ENCODE peak calls at places on chromosomes 1 and 21, in six cellular contexts. F, N, Q, O, A and Z are unnamed samples.

GRCh38 chr1:83905315-83905907 is 93.5 kb downstream of the TTLL7 start:
- DNase-seq in F (no peak), N (peak; percentile 37), Q (no peak), O (no peak), A (no peak), Z (peak; percentile 46)

GRCh38 chr1:223609961-223610360 is 55.5 kb downstream of the CAPN8 start:
- DNase-seq in F (no peak), N (no peak), Q (no peak), O (no peak), A (no peak), Z (no peak)

GRCh38 chr1:94745742-94746141 is 74.4 kb upstream of the SLC44A3 start:
- DNase-seq in F (no peak), N (no peak), Q (no peak), O (no peak), A (no peak), Z (no peak)

GRCh38 chr1:40451238-40451585 is 936 bp downstream of the ZFP69B start:
- DNase-seq in F (no peak), N (no peak), Q (no peak), O (no peak), A (no peak), Z (no peak)

GRCh38 chr1:159911668-159912067 is 11.7 kb upstream of the CFAP45 start:
- DNase-seq in F (no peak), N (no peak), Q (no peak), O (no peak), A (no peak), Z (no peak)

GRCh38 chr1:56547977-56548376 is 31.4 kb downstream of the PLPP3 start:
- DNase-seq in F (no peak), N (no peak), Q (no peak), O (no peak), A (no peak), Z (no peak)

GRCh38 chr1:206808615-206809014 is 36.3 kb upstream of the IL10 start:
- DNase-seq in F (no peak), N (peak; percentile 41), Q (peak; percentile 43), O (peak; percentile 26), A (no peak), Z (peak; percentile 77)

GRCh38 chr1:7404046-7404742 is 366.9 kb upstream of the VAMP3 start:
- DNase-seq in F (peak; percentile 39), N (no peak), Q (no peak), O (no peak), A (peak; percentile 78), Z (no peak)

GRCh38 chr1:91569411-91570104 is 68.9 kb downstream of the CDC7 start:
- DNase-seq in F (peak; percentile 94), N (peak; percentile 45), Q (peak; percentile 94), O (no peak), A (no peak), Z (peak; percentile 56)

GRCh38 chr1:116076831-116077230 is 34.4 kb upstream of the MAB21L3 start:
- DNase-seq in F (no peak), N (no peak), Q (no peak), O (no peak), A (no peak), Z (no peak)

GRCh38 chr1:182182311-182182710 is 120.8 kb upstream of the ZNF648 start:
- DNase-seq in F (no peak), N (no peak), Q (no peak), O (no peak), A (no peak), Z (no peak)

GRCh38 chr1:202130816-202131522 is 8.3 kb downstream of the GPR37L1 start:
- DNase-seq in F (no peak), N (no peak), Q (no peak), O (no peak), A (no peak), Z (no peak)

GRCh38 chr1:151809625-151810556 is 4.7 kb upstream of the LINGO4 start:
- DNase-seq in F (no peak), N (no peak), Q (no peak), O (no peak), A (no peak), Z (no peak)

GRCh38 chr1:91526496-91526895 is 25.8 kb downstream of the CDC7 start:
- DNase-seq in F (no peak), N (no peak), Q (peak; percentile 85), O (no peak), A (no peak), Z (peak; percentile 86)

GRCh38 chr1:3923378-3924185 is 23.5 kb upstream of the C1orf174 start:
- DNase-seq in F (no peak), N (no peak), Q (no peak), O (no peak), A (no peak), Z (no peak)

GRCh38 chr1:153510984-153511410 is 24.8 kb downstream of the S100A6 start:
- DNase-seq in F (peak; percentile 87), N (peak; percentile 92), Q (peak; percentile 71), O (peak; percentile 75), A (no peak), Z (peak; percentile 92)

GRCh38 chr1:26582836-26583460 is 53.4 kb downstream of the RPS6KA1 start:
- DNase-seq in F (peak; percentile 77), N (no peak), Q (peak; percentile 74), O (no peak), A (no peak), Z (peak; percentile 78)

GRCh38 chr1:11501491-11501897 is 22.5 kb downstream of the DISP3 start:
- DNase-seq in F (peak; percentile 42), N (no peak), Q (no peak), O (no peak), A (no peak), Z (no peak)

GRCh38 chr1:2137257-2138121 is 57.1 kb downstream of the FAAP20 start:
- DNase-seq in F (peak; percentile 62), N (peak; percentile 72), Q (no peak), O (no peak), A (no peak), Z (no peak)

GRCh38 chr21:33433001-33433400 is 29.8 kb downstream of the IFNGR2 start:
- DNase-seq in F (peak; percentile 48), N (no peak), Q (no peak), O (no peak), A (no peak), Z (no peak)

GRCh38 chr1:22228505-22228911 is 85.6 kb upstream of the WNT4 start:
- DNase-seq in F (no peak), N (peak; percentile 52), Q (no peak), O (no peak), A (no peak), Z (no peak)

GRCh38 chr1:162854245-162854860 is 6.6 kb downstream of the CCDC190 start:
- DNase-seq in F (peak; percentile 74), N (peak; percentile 76), Q (peak; percentile 82), O (peak; percentile 5), A (no peak), Z (peak; percentile 84)

GRCh38 chr1:57404914-57405313 is 18.9 kb downstream of the DAB1 start:
- DNase-seq in F (no peak), N (no peak), Q (peak; percentile 21), O (no peak), A (no peak), Z (no peak)

GRCh38 chr1:248850124-248850523 is 8.8 kb downstream of the ZNF692 start:
- DNase-seq in F (peak; percentile 46), N (no peak), Q (no peak), O (no peak), A (no peak), Z (no peak)

GRCh38 chr1:84693009-84693408 is 2.7 kb upstream of the SSX2IP start:
- DNase-seq in F (no peak), N (no peak), Q (peak; percentile 69), O (no peak), A (no peak), Z (no peak)

GRCh38 chr1:95035536-95035935 is 37.2 kb downstream of the ALG14 start:
- DNase-seq in F (no peak), N (no peak), Q (peak; percentile 98), O (no peak), A (no peak), Z (peak; percentile 93)

GRCh38 chr21:34722684-34723300 is 54.0 kb downstream of the CLIC6 start:
- DNase-seq in F (no peak), N (no peak), Q (no peak), O (peak; percentile 9), A (no peak), Z (no peak)

GRCh38 chr1:185627136-185627535 is 107.1 kb upstream of the HMCN1 start:
- DNase-seq in F (no peak), N (no peak), Q (no peak), O (no peak), A (no peak), Z (no peak)

GRCh38 chr1:190176776-190177175 is 300.9 kb downstream of the BRINP3 start:
- DNase-seq in F (no peak), N (no peak), Q (peak; percentile 69), O (no peak), A (no peak), Z (no peak)

DNA sequence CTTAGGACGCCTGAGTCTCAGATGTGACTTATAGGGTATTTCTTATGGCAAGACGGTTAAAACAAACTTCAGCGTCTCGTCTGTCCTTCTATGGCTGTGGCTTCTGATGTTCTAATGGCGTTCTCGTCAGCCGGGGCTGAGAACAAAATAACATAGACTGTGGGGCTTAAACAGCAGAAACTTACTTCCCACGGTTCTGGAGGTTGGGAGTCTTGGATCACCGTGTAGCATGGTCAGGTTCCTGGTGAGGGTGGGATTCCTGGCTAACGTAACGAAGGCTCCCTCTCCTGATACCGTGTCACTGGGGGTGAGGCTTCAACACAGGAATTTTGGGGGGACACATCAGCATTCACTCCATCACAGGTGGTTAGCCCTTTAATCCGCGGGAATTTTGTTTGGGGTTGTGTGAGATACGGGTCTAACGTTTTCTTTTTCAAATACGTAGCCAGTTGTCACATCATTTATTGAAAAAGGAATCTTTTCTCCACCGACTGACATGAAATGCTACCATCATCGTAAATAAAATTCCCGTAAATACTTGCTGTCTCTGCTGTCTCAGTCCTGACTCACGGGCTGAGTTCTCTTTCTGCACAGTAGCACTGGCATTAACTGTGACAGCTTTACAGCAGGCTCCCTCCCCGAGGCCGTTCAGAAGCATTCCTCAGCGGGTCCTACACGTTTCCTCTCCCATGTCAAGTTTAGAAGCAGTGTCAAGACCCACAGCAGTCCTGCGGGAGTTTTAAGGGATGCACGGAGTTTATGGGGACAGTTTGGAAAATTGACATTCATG is 8.1 kb upstream of the POFUT2 start:
- DNase-seq in F (peak; percentile 66), N (peak; percentile 73), Q (peak; percentile 84), O (no peak), A (peak; percentile 94), Z (peak; percentile 46)
- H3K4me1 ChIP-seq in F (peaks cover 61% of the 10 kb centered on the region), N (peaks cover 50% of the 10 kb centered on the region), Q (peaks cover 42% of the 10 kb centered on the region), O (peaks cover 17% of the 10 kb centered on the region), A (peaks cover 53% of the 10 kb centered on the region), Z (peaks cover 44% of the 10 kb centered on the region)

DNA sequence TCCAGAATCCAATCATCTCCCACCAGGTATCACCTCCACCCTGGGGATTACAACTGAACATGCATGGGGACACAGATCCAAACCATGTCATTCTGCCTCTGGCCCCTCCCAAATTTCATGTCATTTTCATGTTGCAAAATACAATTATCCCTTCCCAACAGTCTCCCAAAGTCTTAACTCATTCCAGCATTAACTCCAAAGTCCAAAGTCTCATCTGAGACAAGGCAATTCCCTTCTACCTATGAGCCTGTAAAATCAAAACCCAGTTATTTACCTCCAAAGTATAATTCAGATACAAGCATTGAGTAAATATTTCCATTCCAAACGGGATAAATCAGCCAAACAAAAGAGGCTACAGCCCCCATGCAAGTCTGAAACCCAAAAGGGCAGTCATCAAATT is 73.1 kb downstream of the USH2A start:
- DNase-seq in F (no peak), N (no peak), Q (no peak), O (no peak), A (no peak), Z (no peak)
- H3K27ac ChIP-seq in F (no peak overlapping the region), N (peak overlapping the region; percentile 25), Q (no peak overlapping the region), O (no peak overlapping the region), A (no peak overlapping the region), Z (no peak overlapping the region)

GRCh38 chr1:221783936-221784335 is 42.0 kb upstream of the DUSP10 start:
- DNase-seq in F (no peak), N (no peak), Q (no peak), O (no peak), A (no peak), Z (no peak)
- H3K4me3 ChIP-seq in F (no peak overlapping the region), N (no peak overlapping the region), Q (no peak overlapping the region), O (no peak overlapping the region), A (no peak overlapping the region), Z (no peak overlapping the region)

GRCh38 chr1:147172168-147173016 is at the start of gene PRKAB2:
- DNase-seq in F (peak; percentile 98), N (peak; percentile 97), Q (peak; percentile 98), O (peak; percentile 88), A (peak; percentile 95), Z (peak; percentile 99)
- H3K4me1 ChIP-seq in F (peaks cover 35% of the 10 kb centered on the region), N (peaks cover 28% of the 10 kb centered on the region), Q (peaks cover 13% of the 10 kb centered on the region), O (peaks cover 16% of the 10 kb centered on the region), A (peaks cover 58% of the 10 kb centered on the region), Z (peaks cover 32% of the 10 kb centered on the region)